ENCODE peak calls at places on chromosomes 12 and 14, in seven cellular contexts. D is prostate gland, L is right lobe of liver, K is aorta, E is stomach, H is mesendoderm, B is cardiac muscle cell. Y is an unnamed sample.

GRCh38 chr12:130109062-130109945 is 53.0 kb upstream of the FZD10 start:
- DNase-seq in D (no peak), L (no peak), K (no peak), E (no peak), H (no peak), B (no peak), Y (no peak)

GRCh38 chr14:39432619-39433451 is 602 bp upstream of the FBXO33 start:
- DNase-seq in D (peak; percentile 94), L (peak; percentile 96), K (peak; percentile 95), E (peak; percentile 94), H (peak; percentile 92), B (peak; percentile 83), Y (peak; percentile 93)

GRCh38 chr12:3996322-3996721 is 123.1 kb upstream of the PARP11 start:
- DNase-seq in D (no peak), L (no peak), K (no peak), E (no peak), H (no peak), B (no peak), Y (no peak)

GRCh38 chr14:105375635-105376057 is 22.7 kb upstream of the TEX22 start:
- DNase-seq in D (no peak), L (no peak), K (no peak), E (no peak), H (no peak), B (peak; percentile 3), Y (no peak)

GRCh38 chr14:79562158-79562557 is 649.1 kb downstream of the DIO2 start:
- DNase-seq in D (no peak), L (no peak), K (no peak), E (no peak), H (no peak), B (no peak), Y (no peak)

GRCh38 chr12:6465467-6466183 is 4.9 kb downstream of the VAMP1 start:
- DNase-seq in D (peak; percentile 63), L (no peak), K (no peak), E (peak; percentile 53), H (peak; percentile 84), B (peak; percentile 84), Y (peak; percentile 53)

GRCh38 chr14:74955229-74955999 is at the start of gene PGF:
- DNase-seq in D (peak; percentile 50), L (peak; percentile 77), K (peak; percentile 83), E (peak; percentile 74), H (peak; percentile 70), B (peak; percentile 51), Y (peak; percentile 76)

GRCh38 chr14:53850714-53851296 is 105.8 kb downstream of the BMP4 start:
- DNase-seq in D (no peak), L (no peak), K (no peak), E (no peak), H (peak; percentile 53), B (peak; percentile 78), Y (no peak)

GRCh38 chr14:95143813-95144620 is 13.3 kb downstream of the DICER1 start:
- DNase-seq in D (no peak), L (no peak), K (no peak), E (no peak), H (no peak), B (peak; percentile 30), Y (peak; percentile 13)

GRCh38 chr14:33954016-33954598 is 3.2 kb upstream of the EGLN3 start:
- DNase-seq in D (no peak), L (no peak), K (no peak), E (peak; percentile 70), H (no peak), B (no peak), Y (no peak)

DNA sequence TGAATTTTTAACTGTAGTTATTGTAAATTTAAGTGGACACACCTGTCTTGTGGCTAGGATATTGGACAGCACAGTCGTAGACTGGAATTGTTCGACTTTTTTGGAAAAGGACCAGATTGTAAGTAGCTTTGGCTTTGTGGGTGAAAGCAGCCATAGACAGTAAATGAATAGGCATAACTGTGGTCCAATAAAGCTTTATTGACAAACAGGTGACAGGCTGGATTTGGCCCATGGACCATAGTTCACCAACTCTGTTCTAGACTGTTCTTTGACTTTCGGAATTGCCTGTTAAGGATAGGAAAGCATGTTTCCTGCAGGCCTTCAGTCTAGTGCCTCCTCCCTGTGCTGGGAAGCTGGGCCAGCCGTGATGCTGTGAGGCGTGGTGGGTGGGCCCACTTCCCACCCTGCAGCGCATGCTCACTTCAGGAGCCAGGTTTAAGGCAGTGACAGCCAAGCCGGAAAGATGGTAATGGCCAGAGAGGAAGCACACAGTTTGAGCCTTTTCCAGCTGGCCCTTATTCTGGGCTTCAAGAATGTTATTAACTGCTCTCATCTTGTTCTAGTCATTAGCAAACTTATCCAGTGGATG is 51.8 kb downstream of the PPP2R5C start:
- DNase-seq in D (no peak), L (no peak), K (peak; percentile 68), E (no peak), H (no peak), B (no peak), Y (peak; percentile 77)
- H3K4me3 ChIP-seq in D (no peak overlapping the region), L (no peak overlapping the region), K (no peak overlapping the region), E (no peak overlapping the region), H (no peak overlapping the region), B (no peak overlapping the region), Y (no peak overlapping the region)

DNA sequence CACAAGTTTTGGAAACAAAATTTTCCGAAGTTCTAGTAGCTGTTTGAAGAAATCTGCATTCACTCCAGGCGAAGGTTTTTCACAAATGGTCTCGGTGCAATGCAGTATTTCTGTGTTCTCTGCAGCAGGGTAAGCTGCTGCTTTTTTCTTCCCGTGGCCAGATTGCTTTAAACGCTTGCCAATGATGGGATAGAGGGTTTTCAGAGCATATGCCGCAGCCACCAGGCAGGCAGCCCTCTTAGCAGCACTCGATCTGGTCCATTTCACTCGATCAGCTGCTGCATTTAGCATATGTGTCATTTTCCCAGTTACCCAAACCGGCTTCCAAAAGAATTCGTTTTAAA is 315 bp downstream of the ABCD2 start:
- DNase-seq in D (no peak), L (no peak), K (no peak), E (no peak), H (no peak), B (peak; percentile 28), Y (no peak)
- H3K4me1 ChIP-seq in D (peaks cover 2% of the 10 kb centered on the region), L (no peaks in the 10 kb centered on the region), K (no peaks in the 10 kb centered on the region), E (peaks cover 9% of the 10 kb centered on the region), H (no peaks in the 10 kb centered on the region), B (peaks cover 4% of the 10 kb centered on the region), Y (no peaks in the 10 kb centered on the region)

GRCh38 chr12:12198124-12198523 is 68.7 kb downstream of the LRP6 start:
- DNase-seq in D (no peak), L (no peak), K (no peak), E (no peak), H (no peak), B (no peak), Y (no peak)

GRCh38 chr12:12202747-12203146 is 64.1 kb downstream of the LRP6 start:
- DNase-seq in D (no peak), L (no peak), K (no peak), E (no peak), H (peak; percentile 33), B (peak; percentile 19), Y (no peak)

GRCh38 chr12:12202105-12202504 is 64.7 kb downstream of the LRP6 start:
- DNase-seq in D (no peak), L (no peak), K (no peak), E (no peak), H (no peak), B (no peak), Y (no peak)

GRCh38 chr12:12201274-12201758 is 65.5 kb downstream of the LRP6 start:
- DNase-seq in D (no peak), L (no peak), K (no peak), E (no peak), H (no peak), B (peak; percentile 77), Y (peak; percentile 13)

GRCh38 chr12:12200363-12200762 is 66.5 kb downstream of the LRP6 start:
- DNase-seq in D (no peak), L (no peak), K (no peak), E (no peak), H (no peak), B (no peak), Y (no peak)
- H3K36me3 ChIP-seq in D (no peaks in the 10 kb centered on the region), L (peaks cover 8% of the 10 kb centered on the region), K (no peaks in the 10 kb centered on the region), E (peaks cover 11% of the 10 kb centered on the region), H (no peaks in the 10 kb centered on the region), B (no peaks in the 10 kb centered on the region), Y (peaks cover 2% of the 10 kb centered on the region)

GRCh38 chr14:73739899-73740685 is 25.9 kb upstream of the PNMA1 start:
- DNase-seq in D (no peak), L (no peak), K (no peak), E (no peak), H (no peak), B (no peak), Y (no peak)

GRCh38 chr14:73740921-73741326 is 26.7 kb upstream of the PNMA1 start:
- DNase-seq in D (peak; percentile 92), L (peak; percentile 85), K (peak; percentile 82), E (peak; percentile 92), H (peak; percentile 67), B (peak; percentile 65), Y (no peak)

GRCh38 chr14:73741876-73742519 is 27.8 kb upstream of the PNMA1 start:
- DNase-seq in D (no peak), L (no peak), K (no peak), E (no peak), H (no peak), B (no peak), Y (no peak)

GRCh38 chr14:73742520-73743238 is 28.5 kb upstream of the PNMA1 start:
- DNase-seq in D (no peak), L (no peak), K (no peak), E (no peak), H (no peak), B (no peak), Y (no peak)

GRCh38 chr14:73741386-73741875 is 27.2 kb upstream of the PNMA1 start:
- DNase-seq in D (no peak), L (peak; percentile 78), K (peak; percentile 86), E (peak; percentile 79), H (peak; percentile 90), B (peak; percentile 79), Y (peak; percentile 89)
- H3K4me3 ChIP-seq in D (no peak overlapping the region), L (no peak overlapping the region), K (no peak overlapping the region), E (peak overlapping the region; percentile 25), H (no peak overlapping the region), B (no peak overlapping the region), Y (peak overlapping the region; percentile 21)

GRCh38 chr12:126752021-126752420 is 1514.9 kb upstream of the TMEM132C start:
- DNase-seq in D (no peak), L (no peak), K (no peak), E (no peak), H (no peak), B (no peak), Y (no peak)

GRCh38 chr12:126742326-126742725 is 1524.6 kb upstream of the TMEM132C start:
- DNase-seq in D (no peak), L (no peak), K (no peak), E (no peak), H (no peak), B (no peak), Y (no peak)

GRCh38 chr12:126747530-126748149 is 1519.3 kb upstream of the TMEM132C start:
- DNase-seq in D (no peak), L (peak; percentile 57), K (peak; percentile 49), E (peak; percentile 47), H (peak; percentile 54), B (peak; percentile 16), Y (peak; percentile 73)
- H3K4me1 ChIP-seq in D (no peaks in the 10 kb centered on the region), L (no peaks in the 10 kb centered on the region), K (no peaks in the 10 kb centered on the region), E (no peaks in the 10 kb centered on the region), H (no peaks in the 10 kb centered on the region), B (no peaks in the 10 kb centered on the region), Y (no peaks in the 10 kb centered on the region)

GRCh38 chr12:56101045-56101444 is 3.3 kb upstream of the PA2G4 start:
- DNase-seq in D (no peak), L (no peak), K (no peak), E (no peak), H (no peak), B (no peak), Y (no peak)
- H3K36me3 ChIP-seq in D (no peaks in the 10 kb centered on the region), L (peaks cover 68% of the 10 kb centered on the region), K (no peaks in the 10 kb centered on the region), E (peaks cover 66% of the 10 kb centered on the region), H (peaks cover 2% of the 10 kb centered on the region), B (no peaks in the 10 kb centered on the region), Y (peaks cover 1% of the 10 kb centered on the region)